ENCODE peak calls at places on chromosome 2, in eight cellular contexts. E is GM20000, V is cardiac fibroblast, M is NB4, W is BJ, S is AG10803, R is keratinocyte, J is lower leg skin. I is an unnamed sample.

GRCh38 chr2:23532311-23533013 is 147.5 kb downstream of the KLHL29 start:
- DNase-seq in S (no peak), M (no peak), J (no peak), V (no peak), E (peak; percentile 52), W (no peak), R (no peak), I (peak; percentile 68)

GRCh38 chr2:33317369-33318015 is 159.0 kb upstream of the RASGRP3 start:
- DNase-seq in J (no peak), M (no peak), R (no peak), E (no peak), W (no peak), S (peak; percentile 68), V (no peak), I (no peak)

GRCh38 chr2:72112981-72113846 is 34.4 kb downstream of the CYP26B1 start:
- DNase-seq in E (no peak), W (no peak), V (no peak), R (no peak), J (peak; percentile 19), M (no peak), S (peak; percentile 9), I (no peak)

GRCh38 chr2:99701503-99701902 is 211.7 kb upstream of the REV1 start:
- DNase-seq in J (no peak), V (no peak), M (peak; percentile 46), S (peak; percentile 34), E (no peak), R (peak; percentile 42), W (no peak), I (no peak)

GRCh38 chr2:208103616-208104015 is 20.7 kb downstream of the CRYGD start:
- DNase-seq in R (no peak), S (no peak), V (no peak), M (no peak), W (no peak), E (no peak), J (no peak), I (no peak)

GRCh38 chr2:218187650-218188025 is 20.9 kb upstream of the CXCR1 start:
- DNase-seq in R (no peak), W (no peak), J (no peak), E (no peak), S (no peak), M (no peak), V (no peak), I (no peak)

GRCh38 chr2:218003994-218004419 is 1.2 kb upstream of the TNS1 start:
- DNase-seq in S (peak; percentile 96), M (peak; percentile 39), R (no peak), V (peak; percentile 98), J (peak; percentile 87), W (peak; percentile 83), E (no peak), I (no peak)

GRCh38 chr2:50395510-50396300 is 636.2 kb downstream of the NRXN1 start:
- DNase-seq in R (no peak), M (no peak), S (no peak), J (no peak), E (no peak), W (no peak), V (no peak), I (no peak)

GRCh38 chr2:240155080-240156025 is 14.9 kb upstream of the OTOS start:
- DNase-seq in E (no peak), J (no peak), V (no peak), R (no peak), W (no peak), M (no peak), S (no peak), I (no peak)

GRCh38 chr2:44291281-44292248 is 16.3 kb downstream of the SLC3A1 start:
- DNase-seq in W (peak; percentile 39), M (peak; percentile 71), R (peak; percentile 62), J (peak; percentile 25), E (peak; percentile 11), S (peak; percentile 76), V (peak; percentile 73), I (peak; percentile 5)

GRCh38 chr2:44297431-44297830 is 22.2 kb downstream of the SLC3A1 start:
- DNase-seq in E (no peak), V (no peak), J (no peak), M (no peak), S (no peak), R (no peak), W (no peak), I (no peak)

GRCh38 chr2:44295113-44295512 is 19.8 kb downstream of the SLC3A1 start:
- DNase-seq in M (no peak), J (no peak), S (no peak), R (no peak), E (no peak), V (no peak), W (no peak), I (no peak)

GRCh38 chr2:44296653-44297052 is 21.4 kb downstream of the SLC3A1 start:
- DNase-seq in R (no peak), M (no peak), V (no peak), S (no peak), J (no peak), W (no peak), E (no peak), I (no peak)

DNA sequence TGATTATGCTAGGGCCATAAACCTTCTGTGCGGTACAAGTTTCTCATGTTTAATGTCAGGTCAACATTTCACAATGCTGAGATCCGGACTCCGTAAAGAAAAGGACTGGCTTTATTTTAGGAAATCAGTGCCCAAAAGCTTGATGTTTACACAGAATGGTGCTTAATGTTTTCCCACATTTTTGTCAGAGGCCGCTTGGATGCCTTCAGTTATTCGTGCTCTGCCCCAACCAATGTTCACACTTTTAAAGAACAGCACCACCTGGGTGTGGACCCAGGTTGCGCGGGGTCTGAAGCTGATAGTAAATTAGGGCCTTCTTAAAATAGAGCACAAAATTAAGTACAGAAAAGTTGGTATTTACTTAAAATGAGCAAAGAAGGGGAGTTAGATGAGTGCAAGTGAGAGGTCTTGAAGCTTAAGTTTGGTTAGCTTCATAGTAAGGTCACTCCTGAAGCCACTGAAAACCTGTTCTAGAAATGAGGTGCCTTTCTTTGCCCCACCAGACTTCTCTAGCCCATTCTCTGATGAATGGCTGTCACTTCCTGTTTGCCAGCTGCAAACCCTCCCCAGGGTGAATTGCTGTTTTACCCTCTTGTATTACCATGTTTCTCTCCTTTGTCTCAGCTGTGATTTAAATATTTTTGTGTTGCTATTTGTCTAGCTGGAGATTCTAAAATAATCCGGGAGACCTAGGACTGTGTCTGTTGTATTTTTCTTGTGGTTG is 20.5 kb downstream of the SLC3A1 start:
- DNase-seq in S (no peak), M (peak; percentile 28), R (no peak), J (no peak), W (no peak), V (no peak), E (no peak), I (peak; percentile 36)
- TF ChIP-seq CTCF in S (peak; percentile 16), M (peak; percentile 31), R (peak; percentile 9), J (no peak), W (no peak), V (peak; percentile 4), E (peak; percentile 13), I (no peak)

GRCh38 chr2:1480671-1481076 is 67.4 kb downstream of the TPO start:
- DNase-seq in W (no peak), S (peak; percentile 3), V (no peak), E (no peak), R (no peak), J (no peak), M (no peak), I (no peak)

GRCh38 chr2:1477196-1478040 is 64.2 kb downstream of the TPO start:
- DNase-seq in J (no peak), V (no peak), S (no peak), R (no peak), E (no peak), M (no peak), W (no peak), I (no peak)

GRCh38 chr2:1478311-1479305 is 65.3 kb downstream of the TPO start:
- DNase-seq in J (no peak), R (no peak), E (no peak), S (no peak), W (no peak), V (no peak), M (no peak), I (no peak)

GRCh38 chr2:1472350-1472749 is 59.1 kb downstream of the TPO start:
- DNase-seq in V (no peak), W (no peak), E (no peak), M (no peak), S (no peak), J (no peak), R (no peak), I (no peak)

DNA sequence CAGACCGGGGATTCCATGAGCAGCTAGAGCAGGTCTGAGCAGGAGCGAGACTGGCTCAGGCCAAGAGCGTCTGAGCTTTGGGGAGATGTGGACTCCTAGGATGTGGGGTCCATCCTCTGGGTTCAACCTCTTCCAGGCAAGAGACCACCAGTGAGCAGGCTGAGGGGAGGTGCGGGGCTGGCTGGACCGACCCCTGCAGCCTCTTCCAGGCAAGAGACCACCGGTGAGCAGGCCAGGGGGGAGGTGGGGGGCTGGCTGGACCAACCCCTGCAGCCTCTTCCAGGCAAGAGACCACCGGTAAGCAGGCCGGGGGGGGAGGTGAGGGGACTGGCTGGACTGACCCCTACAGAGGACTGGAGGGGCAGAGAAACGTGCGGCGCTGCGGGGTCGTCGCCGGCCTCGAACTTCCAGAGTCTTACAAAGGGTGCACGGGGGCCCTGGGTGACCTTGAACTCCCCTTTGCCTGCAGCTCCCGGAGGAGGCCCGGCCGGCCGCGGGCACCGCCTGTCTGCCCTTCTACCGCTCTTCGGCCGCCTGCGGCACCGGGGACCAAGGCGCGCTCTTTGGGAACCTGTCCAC is 63.4 kb downstream of the TPO start:
- DNase-seq in V (no peak), W (no peak), M (no peak), R (no peak), S (no peak), E (no peak), J (no peak), I (no peak)
- TF ChIP-seq CTCF in V (no peak), W (no peak), M (no peak), R (no peak), S (no peak), E (no peak), J (no peak), I (no peak)

GRCh38 chr2:113173563-113174368 is at the start of gene PSD4:
- DNase-seq in W (no peak), V (no peak), E (peak; percentile 87), J (peak; percentile 44), M (peak; percentile 99), S (no peak), R (no peak), I (peak; percentile 95)

GRCh38 chr2:113175736-113176695 is 2.2 kb downstream of the PSD4 start:
- DNase-seq in V (no peak), E (no peak), W (no peak), M (no peak), S (no peak), R (no peak), J (no peak), I (peak; percentile 79)

GRCh38 chr2:113176696-113177355 is 3.1 kb downstream of the PSD4 start:
- DNase-seq in E (no peak), S (no peak), V (no peak), M (no peak), J (no peak), W (no peak), R (no peak), I (no peak)

GRCh38 chr2:113174369-113174735 is 581 bp downstream of the PSD4 start:
- DNase-seq in R (no peak), S (no peak), M (no peak), V (no peak), E (no peak), W (no peak), J (no peak), I (peak; percentile 45)

GRCh38 chr2:113175101-113175628 is 1.4 kb downstream of the PSD4 start:
- DNase-seq in J (no peak), E (peak; percentile 89), M (peak; percentile 74), V (no peak), W (no peak), R (no peak), S (no peak), I (peak; percentile 92)
- TF ChIP-seq CTCF in J (no peak), E (no peak), M (no peak), V (no peak), W (no peak), R (no peak), S (no peak), I (no peak)

GRCh38 chr2:231676243-231676642 is 32.1 kb upstream of the PTMA start:
- DNase-seq in W (no peak), M (no peak), J (no peak), R (no peak), V (no peak), E (no peak), S (no peak), I (no peak)
- TF ChIP-seq CTCF in W (no peak), M (no peak), J (no peak), R (no peak), V (no peak), E (no peak), S (no peak), I (no peak)